ENCODE peak calls at places on chromosomes 16 and 17, in four cellular contexts. G is lower lobe of right lung, N is iris pigment epithelial cell, I is activated B cell treated with CpG ODN at 0.5 μM for 24 hours. H is an unnamed sample.

GRCh38 chr17:73489333-73489732 is 154.9 kb downstream of the SDK2 start:
- DNase-seq in G (no peak), I (no peak), N (no peak), H (no peak)

GRCh38 chr16:66541388-66542360 is 8.2 kb downstream of the TK2 start:
- DNase-seq in G (no peak), I (no peak), N (no peak), H (no peak)

GRCh38 chr17:76179496-76180467 is 38.7 kb upstream of the FOXJ1 start:
- DNase-seq in I (no peak), G (no peak), N (peak; percentile 33), H (no peak)

GRCh38 chr17:15441315-15441714 is 26.1 kb downstream of the CDRT4 start:
- DNase-seq in G (no peak), I (no peak), N (peak; percentile 25), H (no peak)

GRCh38 chr17:57370051-57370581 is 113.8 kb downstream of the MSI2 start:
- DNase-seq in G (no peak), N (peak; percentile 94), I (no peak), H (no peak)

GRCh38 chr17:81239714-81240555 is 817 bp downstream of the NDUFAF8 start:
- DNase-seq in N (peak; percentile 26), G (no peak), I (peak; percentile 49), H (no peak)

GRCh38 chr17:19285218-19285900 is 48.2 kb downstream of the EPN2 start:
- DNase-seq in I (no peak), N (no peak), G (no peak), H (no peak)

GRCh38 chr17:33688771-33689170 is 395.7 kb upstream of the ASIC2 start:
- DNase-seq in I (no peak), N (no peak), G (no peak), H (no peak)

GRCh38 chr16:66670691-66671090 is 25.9 kb downstream of the CMTM4 start:
- DNase-seq in G (no peak), N (no peak), I (no peak), H (no peak)

GRCh38 chr17:73467651-73468050 is 155.8 kb upstream of the CDC42EP4 start:
- DNase-seq in N (no peak), G (no peak), I (no peak), H (no peak)

GRCh38 chr17:33927732-33928133 is 327.4 kb upstream of the CCL2 start:
- DNase-seq in N (peak; percentile 7), I (no peak), G (no peak), H (no peak)

GRCh38 chr17:70184770-70185169 is 15.4 kb downstream of the KCNJ2 start:
- DNase-seq in G (no peak), N (peak; percentile 94), I (no peak), H (no peak)

GRCh38 chr17:15981646-15982580 is 17.6 kb downstream of the ZSWIM7 start:
- DNase-seq in G (no peak), I (no peak), N (peak; percentile 85), H (no peak)

GRCh38 chr17:41967141-41967920 is 736 bp downstream of the CNP start:
- DNase-seq in G (peak; percentile 51), I (no peak), N (no peak), H (no peak)

GRCh38 chr16:86577314-86577971 is 906 bp upstream of the FOXL1 start:
- DNase-seq in G (no peak), N (no peak), I (no peak), H (no peak)

GRCh38 chr16:84058211-84058610 is 15.6 kb upstream of the SLC38A8 start:
- DNase-seq in N (no peak), G (no peak), I (no peak), H (no peak)

GRCh38 chr16:85865-86264 is 7.8 kb downstream of the MPG start:
- DNase-seq in I (no peak), N (no peak), G (no peak), H (no peak)

GRCh38 chr17:82344175-82344907 is 10.8 kb upstream of the SECTM1 start:
- DNase-seq in G (no peak), N (no peak), I (no peak), H (no peak)

GRCh38 chr16:48232459-48233040 is 11.6 kb upstream of the LONP2 start:
- DNase-seq in N (peak; percentile 26), G (no peak), I (no peak), H (no peak)

GRCh38 chr17:350706-351435 is 1.7 kb downstream of the RPH3AL start:
- DNase-seq in G (peak; percentile 82), I (no peak), N (no peak), H (no peak)

GRCh38 chr17:1413281-1413791 is 13.3 kb upstream of the YWHAE start:
- DNase-seq in G (peak; percentile 63), N (peak; percentile 87), I (no peak), H (peak; percentile 57)